ENCODE peak calls at places on chromosomes 7 and 10, in ten cellular contexts. One of them, this sample, is unnamed.

GRCh38 chr10:454860-455259 is 234.6 kb downstream of the DIP2C start:
- DNase-seq in IMR-90: peak; percentile 92
- DNase-seq in transverse colon: no peak
- DNase-seq in right lobe of liver: no peak
- DNase-seq in tibial nerve: no peak
- DNase-seq in esophagus muscularis mucosa: no peak
- DNase-seq in spleen: no peak
- DNase-seq in H1: no peak
- DNase-seq in heart left ventricle: no peak
- DNase-seq in sigmoid colon: peak; percentile 91
- DNase-seq in this sample: peak; percentile 58

GRCh38 chr7:21020667-21021066 is 234.0 kb upstream of the SP8 start:
- DNase-seq in IMR-90: no peak
- DNase-seq in transverse colon: no peak
- DNase-seq in right lobe of liver: no peak
- DNase-seq in tibial nerve: no peak
- DNase-seq in esophagus muscularis mucosa: no peak
- DNase-seq in spleen: no peak
- DNase-seq in H1: no peak
- DNase-seq in heart left ventricle: no peak
- DNase-seq in sigmoid colon: no peak
- DNase-seq in this sample: no peak

GRCh38 chr7:155533827-155534690 is 12.3 kb downstream of the CNPY1 start:
- DNase-seq in IMR-90: no peak
- DNase-seq in transverse colon: no peak
- DNase-seq in right lobe of liver: no peak
- DNase-seq in tibial nerve: no peak
- DNase-seq in esophagus muscularis mucosa: no peak
- DNase-seq in spleen: peak; percentile 78
- DNase-seq in H1: peak; percentile 23
- DNase-seq in heart left ventricle: no peak
- DNase-seq in sigmoid colon: peak; percentile 40
- DNase-seq in this sample: no peak

GRCh38 chr7:27158436-27159277 is 2.2 kb upstream of the HOXA7 start:
- DNase-seq in IMR-90: no peak
- DNase-seq in transverse colon: peak; percentile 33
- DNase-seq in right lobe of liver: no peak
- DNase-seq in tibial nerve: no peak
- DNase-seq in esophagus muscularis mucosa: no peak
- DNase-seq in spleen: peak; percentile 69
- DNase-seq in H1: no peak
- DNase-seq in heart left ventricle: peak; percentile 27
- DNase-seq in sigmoid colon: peak; percentile 64
- DNase-seq in this sample: no peak

GRCh38 chr10:103859161-103860141 is 4.1 kb upstream of the SH3PXD2A start:
- DNase-seq in IMR-90: peak; percentile 74
- DNase-seq in transverse colon: peak; percentile 73
- DNase-seq in right lobe of liver: no peak
- DNase-seq in tibial nerve: peak; percentile 84
- DNase-seq in esophagus muscularis mucosa: no peak
- DNase-seq in spleen: no peak
- DNase-seq in H1: peak; percentile 46
- DNase-seq in heart left ventricle: no peak
- DNase-seq in sigmoid colon: peak; percentile 78
- DNase-seq in this sample: peak; percentile 56

GRCh38 chr7:149136118-149136517 is 10.0 kb upstream of the ZNF425 start:
- DNase-seq in IMR-90: no peak
- DNase-seq in transverse colon: no peak
- DNase-seq in right lobe of liver: no peak
- DNase-seq in tibial nerve: no peak
- DNase-seq in esophagus muscularis mucosa: no peak
- DNase-seq in spleen: no peak
- DNase-seq in H1: no peak
- DNase-seq in heart left ventricle: no peak
- DNase-seq in sigmoid colon: no peak
- DNase-seq in this sample: no peak

GRCh38 chr7:108267615-108268014 is 137.5 kb upstream of the LAMB4 start:
- DNase-seq in IMR-90: no peak
- DNase-seq in transverse colon: no peak
- DNase-seq in right lobe of liver: no peak
- DNase-seq in tibial nerve: no peak
- DNase-seq in esophagus muscularis mucosa: no peak
- DNase-seq in spleen: no peak
- DNase-seq in H1: no peak
- DNase-seq in heart left ventricle: no peak
- DNase-seq in sigmoid colon: no peak
- DNase-seq in this sample: no peak

GRCh38 chr10:126156545-126156944 is 231.7 kb downstream of the ADAM12 start:
- DNase-seq in IMR-90: no peak
- DNase-seq in transverse colon: no peak
- DNase-seq in right lobe of liver: no peak
- DNase-seq in tibial nerve: no peak
- DNase-seq in esophagus muscularis mucosa: no peak
- DNase-seq in spleen: no peak
- DNase-seq in H1: no peak
- DNase-seq in heart left ventricle: no peak
- DNase-seq in sigmoid colon: no peak
- DNase-seq in this sample: no peak

GRCh38 chr7:49530481-49530880 is 243.0 kb upstream of the VWC2 start:
- DNase-seq in IMR-90: no peak
- DNase-seq in transverse colon: no peak
- DNase-seq in right lobe of liver: no peak
- DNase-seq in tibial nerve: no peak
- DNase-seq in esophagus muscularis mucosa: no peak
- DNase-seq in spleen: no peak
- DNase-seq in H1: no peak
- DNase-seq in heart left ventricle: no peak
- DNase-seq in sigmoid colon: no peak
- DNase-seq in this sample: no peak

GRCh38 chr7:84149573-84149972 is 45.0 kb downstream of the SEMA3A start:
- DNase-seq in IMR-90: no peak
- DNase-seq in transverse colon: no peak
- DNase-seq in right lobe of liver: no peak
- DNase-seq in tibial nerve: no peak
- DNase-seq in esophagus muscularis mucosa: no peak
- DNase-seq in spleen: no peak
- DNase-seq in H1: no peak
- DNase-seq in heart left ventricle: no peak
- DNase-seq in sigmoid colon: no peak
- DNase-seq in this sample: no peak

GRCh38 chr10:77409697-77410471 is 227.7 kb downstream of the KCNMA1 start:
- DNase-seq in IMR-90: no peak
- DNase-seq in transverse colon: peak; percentile 83
- DNase-seq in right lobe of liver: no peak
- DNase-seq in tibial nerve: no peak
- DNase-seq in esophagus muscularis mucosa: no peak
- DNase-seq in spleen: no peak
- DNase-seq in H1: no peak
- DNase-seq in heart left ventricle: no peak
- DNase-seq in sigmoid colon: peak; percentile 67
- DNase-seq in this sample: no peak
- TF ChIP-seq POLR2A in IMR-90: no peak
- TF ChIP-seq POLR2A in transverse colon: no peak
- TF ChIP-seq POLR2A in right lobe of liver: no peak
- TF ChIP-seq POLR2A in tibial nerve: no peak
- TF ChIP-seq POLR2A in esophagus muscularis mucosa: no peak
- TF ChIP-seq POLR2A in spleen: no peak
- TF ChIP-seq POLR2A in H1: no peak
- TF ChIP-seq POLR2A in heart left ventricle: no peak
- TF ChIP-seq POLR2A in sigmoid colon: no peak
- TF ChIP-seq POLR2A in this sample: no peak

GRCh38 chr7:138164804-138165203 is 88.5 kb downstream of the AKR1D1 start:
- DNase-seq in IMR-90: no peak
- DNase-seq in transverse colon: no peak
- DNase-seq in right lobe of liver: no peak
- DNase-seq in tibial nerve: no peak
- DNase-seq in esophagus muscularis mucosa: no peak
- DNase-seq in spleen: no peak
- DNase-seq in H1: no peak
- DNase-seq in heart left ventricle: no peak
- DNase-seq in sigmoid colon: no peak
- DNase-seq in this sample: no peak

GRCh38 chr7:138169441-138169851 is 93.2 kb downstream of the AKR1D1 start:
- DNase-seq in IMR-90: no peak
- DNase-seq in transverse colon: no peak
- DNase-seq in right lobe of liver: no peak
- DNase-seq in tibial nerve: no peak
- DNase-seq in esophagus muscularis mucosa: no peak
- DNase-seq in spleen: no peak
- DNase-seq in H1: peak; percentile 79
- DNase-seq in heart left ventricle: no peak
- DNase-seq in sigmoid colon: no peak
- DNase-seq in this sample: no peak

GRCh38 chr7:138167869-138168296 is 91.6 kb downstream of the AKR1D1 start:
- DNase-seq in IMR-90: no peak
- DNase-seq in transverse colon: no peak
- DNase-seq in right lobe of liver: no peak
- DNase-seq in tibial nerve: no peak
- DNase-seq in esophagus muscularis mucosa: no peak
- DNase-seq in spleen: no peak
- DNase-seq in H1: no peak
- DNase-seq in heart left ventricle: no peak
- DNase-seq in sigmoid colon: no peak
- DNase-seq in this sample: no peak

GRCh38 chr7:138166681-138167080 is 90.4 kb downstream of the AKR1D1 start:
- DNase-seq in IMR-90: no peak
- DNase-seq in transverse colon: no peak
- DNase-seq in right lobe of liver: no peak
- DNase-seq in tibial nerve: no peak
- DNase-seq in esophagus muscularis mucosa: no peak
- DNase-seq in spleen: no peak
- DNase-seq in H1: no peak
- DNase-seq in heart left ventricle: no peak
- DNase-seq in sigmoid colon: no peak
- DNase-seq in this sample: no peak

DNA sequence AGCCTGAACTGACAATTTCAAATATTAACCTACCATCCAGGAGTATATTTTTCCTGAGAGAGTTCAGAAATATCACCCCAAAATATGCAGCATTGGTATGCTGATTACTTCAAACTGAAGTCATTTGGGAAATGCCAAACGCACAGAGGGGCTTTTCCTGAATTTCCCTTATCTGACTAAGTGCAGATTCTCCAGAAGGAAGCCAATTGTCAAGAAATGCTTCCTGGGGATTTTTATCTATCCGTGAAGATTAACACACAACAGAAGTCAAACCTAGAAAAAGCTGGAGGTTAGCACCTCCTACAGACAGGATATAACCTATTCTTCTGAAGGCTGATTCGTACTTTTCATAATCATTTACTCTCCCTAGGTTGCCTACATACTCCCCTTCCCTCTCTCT is 91.0 kb downstream of the AKR1D1 start:
- DNase-seq in IMR-90: no peak
- DNase-seq in transverse colon: no peak
- DNase-seq in right lobe of liver: no peak
- DNase-seq in tibial nerve: no peak
- DNase-seq in esophagus muscularis mucosa: no peak
- DNase-seq in spleen: no peak
- DNase-seq in H1: no peak
- DNase-seq in heart left ventricle: no peak
- DNase-seq in sigmoid colon: no peak
- DNase-seq in this sample: no peak
- H3K27ac ChIP-seq in IMR-90: no peak overlapping the region
- H3K27ac ChIP-seq in transverse colon: no peak overlapping the region
- H3K27ac ChIP-seq in right lobe of liver: no peak overlapping the region
- H3K27ac ChIP-seq in tibial nerve: no peak overlapping the region
- H3K27ac ChIP-seq in esophagus muscularis mucosa: no peak overlapping the region
- H3K27ac ChIP-seq in spleen: no peak overlapping the region
- H3K27ac ChIP-seq in H1: peak overlapping the region; percentile 31
- H3K27ac ChIP-seq in heart left ventricle: no peak overlapping the region
- H3K27ac ChIP-seq in sigmoid colon: no peak overlapping the region
- H3K27ac ChIP-seq in this sample: no peak overlapping the region

DNA sequence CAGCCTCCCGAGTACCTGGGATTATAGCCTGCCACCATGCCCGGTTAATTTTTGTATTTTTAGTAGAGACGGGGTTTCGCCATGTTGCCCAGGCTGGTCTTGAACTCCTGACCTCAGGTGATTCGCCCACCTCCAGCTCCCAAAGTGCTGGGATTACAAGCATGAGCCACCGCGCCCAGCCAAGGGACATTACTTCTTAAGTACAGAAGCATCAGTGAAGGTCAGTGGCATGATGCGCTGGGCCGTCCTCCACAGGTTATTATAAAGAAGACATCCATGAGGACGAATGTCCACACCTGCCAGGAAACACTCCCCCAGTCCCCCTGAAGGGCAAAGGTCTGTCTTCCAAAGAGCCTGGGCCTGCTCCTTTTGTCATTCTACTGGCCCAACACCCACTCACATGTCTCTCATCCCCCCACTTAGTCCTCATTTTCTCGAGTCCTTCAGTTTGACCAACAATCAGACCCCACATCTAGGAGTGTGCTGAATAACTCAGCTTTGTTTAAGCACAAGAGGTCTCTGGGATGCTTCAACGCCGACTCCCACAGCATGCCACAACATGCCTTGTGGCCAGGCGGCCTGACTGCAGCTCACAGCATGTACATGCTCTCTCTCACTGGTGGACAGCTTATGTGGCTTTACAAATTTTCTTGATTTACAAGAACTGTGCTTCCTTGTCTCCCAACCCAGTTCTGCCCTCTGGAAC is 73.0 kb downstream of the CTBP2 start:
- DNase-seq in IMR-90: no peak
- DNase-seq in transverse colon: no peak
- DNase-seq in right lobe of liver: peak; percentile 33
- DNase-seq in tibial nerve: no peak
- DNase-seq in esophagus muscularis mucosa: no peak
- DNase-seq in spleen: peak; percentile 61
- DNase-seq in H1: no peak
- DNase-seq in heart left ventricle: no peak
- DNase-seq in sigmoid colon: peak; percentile 56
- DNase-seq in this sample: no peak
- H3K36me3 ChIP-seq in IMR-90: peaks cover 11% of the 10 kb centered on the region
- H3K36me3 ChIP-seq in transverse colon: no peaks in the 10 kb centered on the region
- H3K36me3 ChIP-seq in right lobe of liver: no peaks in the 10 kb centered on the region
- H3K36me3 ChIP-seq in tibial nerve: peaks cover 12% of the 10 kb centered on the region
- H3K36me3 ChIP-seq in esophagus muscularis mucosa: peaks cover 23% of the 10 kb centered on the region
- H3K36me3 ChIP-seq in spleen: peaks cover 36% of the 10 kb centered on the region
- H3K36me3 ChIP-seq in H1: no peaks in the 10 kb centered on the region
- H3K36me3 ChIP-seq in heart left ventricle: peaks cover 20% of the 10 kb centered on the region
- H3K36me3 ChIP-seq in sigmoid colon: no peaks in the 10 kb centered on the region
- H3K36me3 ChIP-seq in this sample: no peaks in the 10 kb centered on the region

DNA sequence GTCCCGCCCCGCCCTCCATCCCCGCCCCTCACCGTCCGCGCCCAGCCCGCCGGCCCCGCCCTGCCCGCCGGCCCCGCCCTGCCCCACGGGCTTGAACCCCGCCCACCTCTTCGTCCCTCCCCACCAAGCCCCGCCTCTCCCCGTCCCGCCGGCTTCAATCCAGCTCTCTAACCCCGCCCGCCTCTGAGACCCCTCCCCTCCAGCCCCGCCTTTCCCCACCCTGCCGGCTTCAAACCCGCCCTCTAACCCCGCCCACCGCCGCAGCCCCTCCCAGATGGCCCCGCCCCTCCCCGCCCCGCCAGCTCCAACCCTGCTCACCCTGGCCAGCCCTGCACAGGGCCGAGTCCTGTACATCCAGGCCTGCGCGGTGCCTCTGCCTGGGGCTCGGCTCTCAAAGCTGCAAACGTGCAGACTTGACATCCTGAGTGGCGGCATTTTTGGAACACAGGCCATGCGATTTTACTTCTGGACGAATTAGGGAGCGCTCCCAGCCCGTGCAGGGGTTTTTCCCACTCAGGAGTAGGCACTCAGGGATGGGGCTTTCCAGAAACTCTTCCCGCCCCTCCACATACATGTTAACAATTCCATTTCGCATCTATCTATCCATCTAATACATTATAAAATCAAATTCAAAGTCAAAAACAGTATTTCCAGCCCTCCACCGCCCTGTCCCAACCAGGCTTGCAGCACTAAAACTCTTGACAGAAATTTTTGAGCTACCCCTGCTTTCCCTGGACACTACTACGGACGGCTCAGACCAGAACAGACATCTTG is 475 bp upstream of the NMT2 start:
- DNase-seq in IMR-90: peak; percentile 94
- DNase-seq in transverse colon: peak; percentile 98
- DNase-seq in right lobe of liver: peak; percentile 99
- DNase-seq in tibial nerve: peak; percentile 96
- DNase-seq in esophagus muscularis mucosa: peak; percentile 98
- DNase-seq in spleen: peak; percentile 99
- DNase-seq in H1: peak; percentile 90
- DNase-seq in heart left ventricle: peak; percentile 98
- DNase-seq in sigmoid colon: peak; percentile 99
- DNase-seq in this sample: peak; percentile 97
- TF ChIP-seq POLR2A in IMR-90: no peak
- TF ChIP-seq POLR2A in transverse colon: no peak
- TF ChIP-seq POLR2A in right lobe of liver: peak; percentile 52
- TF ChIP-seq POLR2A in tibial nerve: peak; percentile 41
- TF ChIP-seq POLR2A in esophagus muscularis mucosa: no peak
- TF ChIP-seq POLR2A in spleen: no peak
- TF ChIP-seq POLR2A in H1: no peak
- TF ChIP-seq POLR2A in heart left ventricle: peak; percentile 73
- TF ChIP-seq POLR2A in sigmoid colon: no peak
- TF ChIP-seq POLR2A in this sample: no peak